ENCODE peak calls at places on chromosomes 6 and 20, in four cellular contexts. A, E, L and K are unnamed samples.

GRCh38 chr6:142325111-142325510 is 23.3 kb downstream of the ADGRG6 start:
- DNase-seq in A (no peak), E (no peak), L (no peak), K (no peak)

GRCh38 chr6:136640132-136640915 is 90.1 kb upstream of the MAP7 start:
- DNase-seq in A (no peak), E (no peak), L (no peak), K (no peak)

GRCh38 chr6:135075018-135075417 is 20.4 kb upstream of the HBS1L start:
- DNase-seq in A (no peak), E (no peak), L (peak), K (no peak)

GRCh38 chr6:127972815-127973214 is 72.0 kb upstream of the THEMIS start:
- DNase-seq in A (no peak), E (no peak), L (no peak), K (no peak)

GRCh38 chr6:54307412-54308036 is 717 bp upstream of the TINAG start:
- DNase-seq in A (peak), E (no peak), L (no peak), K (no peak)

GRCh38 chr6:136831873-136832562 is 9.6 kb downstream of the PEX7 start:
- DNase-seq in A (no peak), E (no peak), L (peak), K (no peak)

GRCh38 chr6:104789770-104790190 is 69.9 kb downstream of the HACE1 start:
- DNase-seq in A (peak), E (no peak), L (peak), K (peak)

GRCh38 chr20:31608256-31608980 is 3.3 kb downstream of the ID1 start:
- DNase-seq in A (peak), E (peak), L (peak), K (no peak)

GRCh38 chr6:139765825-139766285 is 391.4 kb upstream of the CITED2 start:
- DNase-seq in A (peak), E (no peak), L (peak), K (no peak)

GRCh38 chr6:129929433-129929832 is 68.3 kb upstream of the TMEM244 start:
- DNase-seq in A (no peak), E (no peak), L (no peak), K (no peak)

DNA sequence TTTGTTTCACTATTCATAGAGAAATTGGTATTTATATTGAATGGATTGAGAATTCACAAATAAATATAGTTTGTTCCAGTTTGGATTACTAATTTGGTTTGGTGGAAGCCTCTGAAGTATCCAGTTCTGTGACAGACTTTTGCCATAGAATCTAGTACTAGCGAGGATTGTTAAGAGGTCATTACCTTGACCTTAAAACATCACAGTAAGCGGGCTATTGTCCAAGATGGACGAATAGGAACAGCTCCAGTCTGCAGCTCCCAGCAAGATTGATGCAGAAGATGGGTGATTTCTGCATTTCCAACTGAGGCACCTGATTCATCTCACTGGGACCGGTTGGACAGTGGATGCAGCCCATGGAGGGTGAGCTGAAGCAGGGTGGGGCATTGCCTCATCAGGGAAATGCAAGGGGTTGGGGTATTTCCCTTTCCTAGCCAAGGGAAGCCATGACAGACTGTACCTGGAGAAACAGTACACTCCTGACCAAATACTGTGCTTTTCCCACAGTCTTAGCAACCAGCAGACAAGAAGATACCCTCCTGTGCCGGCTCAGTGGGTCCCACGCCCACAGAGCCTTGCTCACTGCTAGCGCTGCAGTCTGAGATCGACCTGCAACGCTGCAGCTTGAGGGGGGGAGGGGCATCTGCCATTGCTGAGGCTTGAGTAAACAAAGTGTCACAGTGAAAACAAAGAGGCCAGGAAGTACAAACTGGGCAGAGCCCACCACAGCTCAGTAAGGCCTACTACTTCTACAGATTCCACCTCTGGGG is 66.4 kb upstream of the NEDD9 start:
- DNase-seq in A (no peak), E (no peak), L (no peak), K (no peak)
- TF ChIP-seq POLR2A in A (no peak), E (no peak), L (no peak), K (no peak)

GRCh38 chr6:109454483-109455160 is 950 bp downstream of the MICAL1 start:
- DNase-seq in A (no peak), E (no peak), L (no peak), K (no peak)

GRCh38 chr6:109456710-109457595 is 1.4 kb upstream of the MICAL1 start:
- DNase-seq in A (no peak), E (peak), L (no peak), K (no peak)

GRCh38 chr6:109456283-109456583 is 661 bp upstream of the MICAL1 start:
- DNase-seq in A (no peak), E (no peak), L (no peak), K (no peak)

GRCh38 chr6:109455161-109455501 is 441 bp downstream of the MICAL1 start:
- DNase-seq in A (no peak), E (no peak), L (no peak), K (no peak)

GRCh38 chr6:109455502-109456282 is at the start of gene MICAL1:
- DNase-seq in A (peak), E (peak), L (peak), K (peak)
- TF ChIP-seq POLR2A in A (peak), E (peak), L (peak), K (peak)

GRCh38 chr6:84536914-84537638 is 227.3 kb downstream of the TBX18 start:
- DNase-seq in A (no peak), E (no peak), L (no peak), K (no peak)

DNA sequence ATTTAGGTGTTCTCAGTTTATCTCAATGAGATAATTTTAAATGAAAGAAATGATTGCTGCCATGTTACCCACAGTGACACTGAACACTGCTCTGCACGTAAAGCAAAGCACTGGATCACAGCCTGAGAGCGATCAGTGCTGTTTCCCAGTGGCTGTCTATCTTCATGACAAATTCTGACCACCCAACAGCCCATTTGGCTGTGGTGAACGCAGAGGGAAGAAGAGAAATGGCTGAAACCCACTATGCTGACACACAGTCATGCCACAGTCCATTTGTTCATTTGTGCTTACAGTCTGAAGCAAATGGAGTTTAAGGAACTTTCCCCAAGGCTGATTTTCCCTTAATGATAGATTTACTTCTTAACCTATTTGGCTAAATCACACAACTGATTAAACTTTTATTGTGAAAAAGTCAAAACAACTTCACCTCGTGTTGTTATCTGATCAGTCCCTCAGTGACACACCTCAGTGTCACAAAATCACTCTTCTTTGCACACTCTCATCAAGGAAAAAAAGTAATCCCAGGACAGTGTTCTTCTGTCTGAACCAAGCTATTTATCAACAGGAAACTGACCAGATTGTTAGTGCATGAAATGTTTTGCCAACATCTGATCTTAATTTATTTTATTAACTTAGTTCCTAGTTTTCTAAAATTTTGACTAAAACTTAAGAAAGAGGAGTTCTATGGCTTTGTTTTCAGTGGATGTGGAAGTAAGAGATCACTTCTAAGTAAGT is 225.1 kb downstream of the TBX18 start:
- DNase-seq in A (no peak), E (no peak), L (no peak), K (no peak)
- TF ChIP-seq POLR2A in A (no peak), E (no peak), L (no peak), K (no peak)

GRCh38 chr6:126748141-126748540 is 370.3 kb upstream of the RSPO3 start:
- DNase-seq in A (no peak), E (no peak), L (no peak), K (no peak)

GRCh38 chr6:126743051-126743450 is 375.4 kb upstream of the RSPO3 start:
- DNase-seq in A (no peak), E (no peak), L (no peak), K (no peak)
- TF ChIP-seq POLR2A in A (no peak), E (no peak), L (no peak), K (no peak)

GRCh38 chr6:46010771-46011170 is 4.9 kb downstream of the CLIC5 start:
- DNase-seq in A (no peak), E (no peak), L (no peak), K (no peak)
- TF ChIP-seq POLR2A in A (no peak), E (no peak), L (no peak), K (no peak)

GRCh38 chr6:31834704-31835375 is 7.3 kb downstream of the HSPA1B start:
- DNase-seq in A (peak), E (peak), L (peak), K (no peak)
- TF ChIP-seq POLR2A in A (peak), E (peak), L (peak), K (peak)

DNA sequence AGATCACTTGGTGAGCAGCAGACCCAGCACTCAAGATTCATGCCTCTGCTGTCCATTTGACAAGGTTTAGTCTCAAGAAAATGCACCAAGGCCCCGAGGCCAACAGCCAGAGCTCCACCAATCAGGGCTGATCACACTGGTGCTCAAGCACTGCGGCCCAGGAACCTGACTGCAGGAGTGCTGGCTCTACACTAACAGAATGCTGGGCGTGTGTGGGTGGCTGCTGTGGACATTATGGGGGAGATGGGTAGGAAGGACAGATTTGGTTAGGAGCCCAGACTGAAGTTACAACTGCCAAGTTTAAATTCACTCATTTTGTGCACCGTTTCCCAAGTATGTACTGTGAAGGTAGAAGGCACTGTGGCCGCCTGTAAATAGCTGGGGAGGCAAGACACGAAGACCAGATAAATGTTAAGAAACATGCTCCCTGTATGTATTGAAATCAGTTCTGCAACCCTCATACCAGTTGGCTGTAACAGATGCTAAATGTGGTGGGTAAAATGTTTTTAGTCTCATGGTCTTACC is 28.1 kb downstream of the SNX5 start:
- DNase-seq in A (no peak), E (no peak), L (no peak), K (no peak)
- TF ChIP-seq POLR2A in A (no peak), E (no peak), L (peak), K (no peak)

DNA sequence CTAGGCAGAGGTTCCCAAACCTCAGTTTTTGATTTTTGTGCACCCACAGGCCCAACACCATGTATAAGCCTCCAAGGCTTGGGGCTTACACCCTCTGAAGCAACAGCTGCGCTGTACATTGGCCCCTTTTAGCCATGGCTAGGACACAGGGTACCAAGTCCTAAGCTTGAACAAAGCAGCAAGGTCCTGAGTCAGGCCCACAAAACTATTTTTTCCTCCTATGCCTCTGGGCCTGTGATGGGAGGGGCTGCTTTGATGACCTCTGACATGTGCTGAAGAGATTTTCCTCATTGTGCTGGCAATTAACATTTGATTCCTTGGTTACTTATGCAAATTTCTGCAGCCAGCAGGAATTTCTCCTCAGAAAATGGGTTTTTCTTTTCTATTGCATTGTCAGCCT is 262.2 kb upstream of the CEP162 start:
- DNase-seq in A (no peak), E (no peak), L (no peak), K (no peak)
- TF ChIP-seq POLR2A in A (no peak), E (no peak), L (no peak), K (no peak)

GRCh38 chr20:45934587-45935415 is at the start of gene PCIF1:
- DNase-seq in A (peak), E (peak), L (peak), K (peak)

GRCh38 chr20:45937765-45938164 is 3.3 kb downstream of the PCIF1 start:
- DNase-seq in A (no peak), E (no peak), L (no peak), K (no peak)

GRCh38 chr20:45934046-45934586 is 367 bp upstream of the PCIF1 start:
- DNase-seq in A (peak), E (no peak), L (peak), K (peak)

GRCh38 chr20:45935416-45936046 is 1.0 kb downstream of the PCIF1 start:
- DNase-seq in A (peak), E (no peak), L (no peak), K (no peak)

DNA sequence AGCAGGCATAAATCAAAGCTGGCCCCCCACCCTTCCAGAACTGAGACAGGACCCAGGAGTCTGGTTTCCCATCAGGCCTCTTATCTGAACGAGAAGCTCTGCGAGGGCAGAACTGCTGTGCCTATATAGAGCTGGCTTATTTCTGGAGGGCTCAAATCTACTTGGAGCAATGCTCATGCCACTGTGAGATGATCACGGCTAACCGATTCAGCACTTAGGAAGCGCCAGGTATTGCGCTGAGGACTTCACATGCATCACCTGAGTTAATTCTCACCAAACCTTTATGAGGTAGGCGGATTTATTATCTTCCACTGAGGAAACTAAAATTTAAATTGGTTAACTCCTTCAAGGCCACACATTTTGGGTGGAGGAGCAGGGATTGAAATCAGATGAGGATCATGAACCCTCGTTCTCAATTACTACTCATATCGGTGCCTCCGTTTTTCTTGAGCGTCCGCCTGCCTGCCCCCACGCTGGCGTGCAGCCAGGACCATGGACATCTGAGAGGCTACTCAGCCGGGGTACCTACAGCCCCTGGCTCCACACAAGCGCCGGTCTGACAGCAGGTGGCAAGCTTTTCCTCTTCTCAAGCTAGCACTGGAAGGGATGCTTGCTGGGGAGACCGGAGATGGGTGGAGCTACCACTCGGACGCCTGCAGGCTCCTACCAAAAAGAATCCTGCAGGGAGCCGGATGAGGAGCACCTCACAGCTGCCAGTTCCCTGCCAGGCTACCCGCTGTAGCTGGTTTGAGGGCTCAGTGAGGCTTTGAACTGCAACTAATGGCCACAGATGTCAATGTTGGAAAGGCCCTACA is 1.0 kb upstream of the PCIF1 start:
- DNase-seq in A (peak), E (peak), L (peak), K (peak)
- TF ChIP-seq POLR2A in A (peak), E (no peak), L (no peak), K (peak)

GRCh38 chr6:156395276-156395675 is 381.9 kb upstream of the ARID1B start:
- DNase-seq in A (no peak), E (no peak), L (no peak), K (no peak)
- TF ChIP-seq POLR2A in A (no peak), E (no peak), L (no peak), K (no peak)